ENCODE peak calls at places on chromosomes 11 and 22, in four cellular contexts. O, Z, H and Y are unnamed samples.

GRCh38 chr11:61007971-61008896 is 36.8 kb downstream of the CD6 start:
- DNase-seq in Z (no peak), H (peak), O (peak), Y (no peak)

GRCh38 chr11:9748361-9748970 is 84.6 kb downstream of the SWAP70 start:
- DNase-seq in Z (peak), O (no peak), H (peak), Y (peak)

GRCh38 chr22:21876486-21877176 is 9.2 kb upstream of the MAPK1 start:
- DNase-seq in Z (no peak), H (no peak), O (no peak), Y (no peak)

GRCh38 chr22:25202290-25202921 is 2.7 kb downstream of the CRYBB3 start:
- DNase-seq in O (peak), H (peak), Z (peak), Y (no peak)

GRCh38 chr11:113806403-113806802 is 26.8 kb downstream of the CLDN25 start:
- DNase-seq in Z (no peak), O (no peak), H (peak), Y (no peak)

GRCh38 chr11:75114465-75114864 is 17.8 kb upstream of the OR2AT4 start:
- DNase-seq in H (no peak), O (no peak), Z (no peak), Y (no peak)

GRCh38 chr11:70481625-70482528 is 83.5 kb downstream of the CTTN start:
- DNase-seq in O (no peak), H (no peak), Z (no peak), Y (no peak)

GRCh38 chr11:1394936-1395772 is 5.4 kb downstream of the BRSK2 start:
- DNase-seq in O (no peak), H (no peak), Z (no peak), Y (no peak)

GRCh38 chr11:119624102-119624615 is 104.8 kb downstream of the NECTIN1 start:
- DNase-seq in O (no peak), Z (no peak), H (no peak), Y (no peak)

GRCh38 chr11:111417766-111418435 is 38.8 kb upstream of the POU2AF1 start:
- DNase-seq in O (peak), H (no peak), Z (no peak), Y (no peak)

GRCh38 chr11:94938399-94939055 is 34.8 kb downstream of the CWC15 start:
- DNase-seq in H (no peak), Z (no peak), O (peak), Y (no peak)

GRCh38 chr11:19938051-19938856 is 222.0 kb downstream of the DBX1 start:
- DNase-seq in O (peak), Z (no peak), H (peak), Y (no peak)

GRCh38 chr22:39960791-39961746 is 872 bp downstream of the TMA7B start:
- DNase-seq in O (no peak), Z (peak), H (no peak), Y (no peak)

GRCh38 chr11:99422581-99423434 is 402.1 kb downstream of the CNTN5 start:
- DNase-seq in H (no peak), O (no peak), Z (no peak), Y (no peak)

GRCh38 chr11:10310301-10310841 is 5.5 kb downstream of the ADM start:
- DNase-seq in O (no peak), Z (no peak), H (no peak), Y (no peak)

GRCh38 chr11:11535611-11536010 is 86.2 kb downstream of the GALNT18 start:
- DNase-seq in O (no peak), Z (no peak), H (no peak), Y (no peak)

GRCh38 chr22:36356708-36357694 is 30.8 kb downstream of the MYH9 start:
- DNase-seq in H (no peak), O (no peak), Z (no peak), Y (no peak)

GRCh38 chr11:110430267-110431211 is 791 bp downstream of the FDX1 start:
- DNase-seq in Z (peak), O (no peak), H (peak), Y (peak)

GRCh38 chr22:41560095-41560487 is 719 bp upstream of the CSDC2 start:
- DNase-seq in Z (no peak), O (peak), H (peak), Y (no peak)

GRCh38 chr11:120229451-120230424 is 10.2 kb upstream of the POU2F3 start:
- DNase-seq in Z (no peak), H (peak), O (no peak), Y (no peak)

GRCh38 chr11:35852056-35852455 is 91.8 kb upstream of the LDLRAD3 start:
- DNase-seq in H (no peak), O (no peak), Z (no peak), Y (no peak)
- H3K27ac ChIP-seq in H (no peak), O (no peak), Z (no peak), Y (no peak)

GRCh38 chr11:128692750-128693578 is 908 bp upstream of the FLI1 start:
- DNase-seq in H (no peak), Z (no peak), O (no peak), Y (no peak)
- H3K27ac ChIP-seq in H (no peak), Z (peak), O (no peak), Y (peak)

GRCh38 chr11:121762820-121763219 is 310.1 kb upstream of the SORL1-AS1 start:
- DNase-seq in H (peak), O (peak), Z (no peak), Y (no peak)
- H3K27ac ChIP-seq in H (no peak), O (no peak), Z (no peak), Y (no peak)

DNA sequence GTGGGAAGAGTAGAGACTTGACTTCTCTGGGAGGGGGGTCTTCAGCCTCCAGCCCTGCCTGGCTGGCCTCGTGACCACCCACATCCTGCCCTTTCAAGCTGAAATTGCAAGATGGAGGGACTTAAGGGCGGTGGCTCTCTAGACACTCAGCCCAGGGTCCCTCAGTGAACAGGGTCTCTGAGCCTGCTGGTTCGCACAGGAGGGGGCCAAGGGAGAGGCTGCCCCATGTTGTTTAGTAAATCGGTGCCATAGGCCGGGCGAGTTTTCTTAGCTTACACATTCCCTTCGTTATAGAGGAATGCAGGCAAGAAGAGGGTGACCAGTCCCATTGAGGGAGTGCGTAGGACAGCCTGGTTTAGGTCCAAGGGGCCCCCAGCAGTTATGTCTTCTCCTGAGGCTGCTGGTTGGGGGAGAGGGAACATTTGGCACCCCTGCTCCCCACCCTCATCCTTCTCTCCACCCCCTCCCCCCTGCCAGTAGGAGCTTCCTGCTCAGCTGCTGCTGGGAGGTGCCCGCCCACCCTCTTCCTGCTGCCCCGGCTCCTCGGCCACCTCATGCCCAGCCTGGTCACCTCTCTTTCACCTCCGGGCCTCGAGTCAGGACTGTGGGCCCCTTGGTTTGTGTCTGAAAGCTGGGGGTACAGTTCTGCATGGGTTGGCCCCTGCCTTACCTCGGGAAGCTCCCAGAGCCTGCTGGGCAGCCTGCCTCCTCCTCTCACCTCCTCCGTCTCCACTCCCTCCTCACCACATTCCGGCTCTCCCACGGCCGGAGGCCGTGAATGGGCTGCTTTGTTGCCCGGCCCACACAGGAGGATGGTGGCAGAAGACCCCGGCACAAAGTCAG is 3.9 kb downstream of the FRMD8 start:
- DNase-seq in O (no peak), Z (no peak), H (no peak), Y (no peak)
- H3K27ac ChIP-seq in O (peak), Z (no peak), H (no peak), Y (peak)

GRCh38 chr22:20552450-20552894 is 45.1 kb downstream of the MED15 start:
- DNase-seq in Z (no peak), H (no peak), O (peak), Y (peak)

GRCh38 chr22:20554824-20555223 is 47.4 kb downstream of the MED15 start:
- DNase-seq in Z (no peak), H (no peak), O (no peak), Y (no peak)

GRCh38 chr22:20551805-20552449 is 44.5 kb downstream of the MED15 start:
- DNase-seq in O (peak), Z (no peak), H (no peak), Y (peak)

GRCh38 chr22:20552913-20553401 is 45.5 kb downstream of the MED15 start:
- DNase-seq in H (no peak), Z (no peak), O (no peak), Y (no peak)

GRCh38 chr22:20553947-20554741 is 46.7 kb downstream of the MED15 start:
- DNase-seq in H (no peak), O (no peak), Z (no peak), Y (no peak)
- H3K27ac ChIP-seq in H (no peak), O (no peak), Z (no peak), Y (no peak)

DNA sequence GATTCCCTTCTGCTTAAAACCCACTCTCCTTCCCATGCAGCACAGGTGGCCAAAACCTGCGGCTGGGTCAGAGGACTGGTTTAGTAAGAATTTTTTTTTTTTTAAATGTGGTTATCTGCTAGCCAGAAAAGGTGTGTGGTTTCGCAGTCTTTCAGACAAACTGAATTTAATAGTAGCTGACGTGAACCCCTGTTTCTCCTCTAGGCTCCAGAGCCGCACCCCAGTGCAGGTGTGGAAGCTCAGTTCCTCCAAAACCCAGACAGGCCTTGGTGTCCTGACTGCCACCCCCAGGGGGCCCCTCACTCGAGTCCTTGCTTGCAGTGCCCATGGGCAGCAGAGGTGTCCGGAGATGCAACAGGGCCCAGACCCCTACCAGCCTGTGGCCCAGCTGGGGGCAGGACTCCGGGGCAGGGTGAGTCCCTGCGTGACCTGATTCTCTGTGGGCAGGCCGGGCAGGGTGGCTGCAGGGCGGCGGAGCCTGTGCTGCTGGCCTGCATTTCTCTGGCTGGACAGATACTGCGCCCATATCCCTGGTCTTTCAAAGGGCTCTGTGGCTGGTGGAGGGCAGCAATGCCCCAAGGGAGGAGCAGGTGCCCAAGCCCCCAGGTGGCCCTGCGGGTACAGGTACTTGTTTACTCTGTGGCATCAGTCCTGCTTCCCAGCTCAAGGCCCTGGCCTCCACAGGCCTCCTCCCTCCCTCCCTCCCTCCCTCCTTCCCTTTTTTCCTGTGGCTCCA is 15.2 kb downstream of the KCNQ1 start:
- DNase-seq in Z (no peak), H (no peak), O (no peak), Y (no peak)
- H3K27ac ChIP-seq in Z (no peak), H (no peak), O (no peak), Y (no peak)